ENCODE peak calls at places on chromosomes 11 and 22, in ten cellular contexts. One of them, this sample, is unnamed.

GRCh38 chr11:117818036-117818858 is 6.3 kb downstream of the FXYD2 start:
- DNase-seq in sigmoid colon: no peak
- DNase-seq in esophagus muscularis mucosa: no peak
- DNase-seq in GM12878: no peak
- DNase-seq in suprapubic skin: no peak
- DNase-seq in K562: peak; percentile 20
- DNase-seq in H1: no peak
- DNase-seq in transverse colon: no peak
- DNase-seq in stomach: no peak
- DNase-seq in SK-N-SH: no peak
- DNase-seq in this sample: no peak

GRCh38 chr11:59186130-59186594 is 14.2 kb downstream of the DTX4 start:
- DNase-seq in esophagus muscularis mucosa: no peak
- DNase-seq in suprapubic skin: no peak
- DNase-seq in sigmoid colon: no peak
- DNase-seq in GM12878: no peak
- DNase-seq in K562: peak; percentile 83
- DNase-seq in stomach: peak; percentile 73
- DNase-seq in transverse colon: peak; percentile 90
- DNase-seq in SK-N-SH: peak; percentile 68
- DNase-seq in H1: peak; percentile 82
- DNase-seq in this sample: no peak

GRCh38 chr11:116166788-116167465 is 605.9 kb downstream of the BUD13 start:
- DNase-seq in sigmoid colon: no peak
- DNase-seq in suprapubic skin: no peak
- DNase-seq in transverse colon: no peak
- DNase-seq in K562: no peak
- DNase-seq in GM12878: no peak
- DNase-seq in H1: peak; percentile 23
- DNase-seq in esophagus muscularis mucosa: peak; percentile 79
- DNase-seq in stomach: no peak
- DNase-seq in SK-N-SH: no peak
- DNase-seq in this sample: no peak

GRCh38 chr22:35376728-35377472 is 4.0 kb upstream of the HMOX1 start:
- DNase-seq in GM12878: peak; percentile 87
- DNase-seq in H1: peak; percentile 87
- DNase-seq in transverse colon: peak; percentile 94
- DNase-seq in SK-N-SH: no peak
- DNase-seq in stomach: peak; percentile 91
- DNase-seq in esophagus muscularis mucosa: peak; percentile 99
- DNase-seq in K562: peak; percentile 85
- DNase-seq in sigmoid colon: peak; percentile 98
- DNase-seq in suprapubic skin: peak; percentile 97
- DNase-seq in this sample: peak; percentile 97

GRCh38 chr11:102935514-102935913 is 20.0 kb downstream of the MMP13 start:
- DNase-seq in stomach: no peak
- DNase-seq in sigmoid colon: no peak
- DNase-seq in GM12878: no peak
- DNase-seq in H1: no peak
- DNase-seq in transverse colon: no peak
- DNase-seq in K562: no peak
- DNase-seq in suprapubic skin: no peak
- DNase-seq in SK-N-SH: no peak
- DNase-seq in esophagus muscularis mucosa: no peak
- DNase-seq in this sample: no peak

GRCh38 chr11:57251491-57252104 is 14.5 kb upstream of the APLNR start:
- DNase-seq in SK-N-SH: no peak
- DNase-seq in sigmoid colon: no peak
- DNase-seq in GM12878: no peak
- DNase-seq in transverse colon: no peak
- DNase-seq in K562: peak; percentile 67
- DNase-seq in H1: no peak
- DNase-seq in esophagus muscularis mucosa: no peak
- DNase-seq in stomach: no peak
- DNase-seq in suprapubic skin: no peak
- DNase-seq in this sample: no peak

GRCh38 chr22:45731041-45731797 is 59.6 kb downstream of the ATXN10 start:
- DNase-seq in esophagus muscularis mucosa: no peak
- DNase-seq in suprapubic skin: no peak
- DNase-seq in SK-N-SH: no peak
- DNase-seq in sigmoid colon: no peak
- DNase-seq in H1: no peak
- DNase-seq in stomach: no peak
- DNase-seq in GM12878: no peak
- DNase-seq in transverse colon: peak; percentile 16
- DNase-seq in K562: no peak
- DNase-seq in this sample: no peak

GRCh38 chr22:42560781-42561180 is 7.0 kb downstream of the SERHL2 start:
- DNase-seq in sigmoid colon: no peak
- DNase-seq in K562: peak; percentile 58
- DNase-seq in esophagus muscularis mucosa: no peak
- DNase-seq in stomach: no peak
- DNase-seq in transverse colon: no peak
- DNase-seq in H1: no peak
- DNase-seq in suprapubic skin: no peak
- DNase-seq in GM12878: no peak
- DNase-seq in SK-N-SH: peak; percentile 59
- DNase-seq in this sample: no peak

GRCh38 chr11:63405114-63405513 is 35.5 kb downstream of the SLC22A9 start:
- DNase-seq in transverse colon: no peak
- DNase-seq in suprapubic skin: no peak
- DNase-seq in sigmoid colon: no peak
- DNase-seq in K562: no peak
- DNase-seq in SK-N-SH: no peak
- DNase-seq in esophagus muscularis mucosa: no peak
- DNase-seq in H1: no peak
- DNase-seq in stomach: no peak
- DNase-seq in GM12878: no peak
- DNase-seq in this sample: no peak

GRCh38 chr22:38346506-38346905 is 29.3 kb upstream of the CSNK1E start:
- DNase-seq in SK-N-SH: no peak
- DNase-seq in GM12878: no peak
- DNase-seq in esophagus muscularis mucosa: peak; percentile 88
- DNase-seq in suprapubic skin: peak; percentile 50
- DNase-seq in K562: no peak
- DNase-seq in stomach: peak; percentile 13
- DNase-seq in H1: peak; percentile 45
- DNase-seq in sigmoid colon: peak; percentile 42
- DNase-seq in transverse colon: no peak
- DNase-seq in this sample: peak; percentile 51

GRCh38 chr11:70327717-70328116 is 57.2 kb downstream of the PPFIA1 start:
- DNase-seq in suprapubic skin: no peak
- DNase-seq in K562: no peak
- DNase-seq in sigmoid colon: no peak
- DNase-seq in stomach: no peak
- DNase-seq in transverse colon: no peak
- DNase-seq in SK-N-SH: no peak
- DNase-seq in H1: no peak
- DNase-seq in GM12878: peak; percentile 30
- DNase-seq in esophagus muscularis mucosa: no peak
- DNase-seq in this sample: no peak

GRCh38 chr11:99352642-99353041 is 331.9 kb downstream of the CNTN5 start:
- DNase-seq in H1: no peak
- DNase-seq in stomach: no peak
- DNase-seq in sigmoid colon: no peak
- DNase-seq in suprapubic skin: no peak
- DNase-seq in transverse colon: no peak
- DNase-seq in esophagus muscularis mucosa: no peak
- DNase-seq in GM12878: no peak
- DNase-seq in SK-N-SH: no peak
- DNase-seq in K562: no peak
- DNase-seq in this sample: no peak

GRCh38 chr11:118612378-118612777 is 5.0 kb downstream of the PHLDB1 start:
- DNase-seq in transverse colon: no peak
- DNase-seq in H1: no peak
- DNase-seq in SK-N-SH: no peak
- DNase-seq in sigmoid colon: peak; percentile 66
- DNase-seq in stomach: no peak
- DNase-seq in esophagus muscularis mucosa: no peak
- DNase-seq in suprapubic skin: peak; percentile 60
- DNase-seq in GM12878: no peak
- DNase-seq in K562: no peak
- DNase-seq in this sample: peak; percentile 48

GRCh38 chr22:35564975-35565867 is 24.6 kb downstream of the RASD2 start:
- DNase-seq in suprapubic skin: no peak
- DNase-seq in K562: no peak
- DNase-seq in transverse colon: no peak
- DNase-seq in H1: no peak
- DNase-seq in GM12878: no peak
- DNase-seq in SK-N-SH: no peak
- DNase-seq in esophagus muscularis mucosa: no peak
- DNase-seq in sigmoid colon: no peak
- DNase-seq in stomach: no peak
- DNase-seq in this sample: no peak

GRCh38 chr22:46462726-46463371 is 74.6 kb downstream of the CELSR1 start:
- DNase-seq in SK-N-SH: no peak
- DNase-seq in esophagus muscularis mucosa: no peak
- DNase-seq in GM12878: no peak
- DNase-seq in stomach: no peak
- DNase-seq in suprapubic skin: no peak
- DNase-seq in sigmoid colon: no peak
- DNase-seq in H1: no peak
- DNase-seq in K562: peak; percentile 20
- DNase-seq in transverse colon: no peak
- DNase-seq in this sample: no peak

GRCh38 chr11:34905666-34906065 is 10.5 kb downstream of the APIP start:
- DNase-seq in GM12878: no peak
- DNase-seq in esophagus muscularis mucosa: no peak
- DNase-seq in suprapubic skin: no peak
- DNase-seq in H1: no peak
- DNase-seq in sigmoid colon: no peak
- DNase-seq in K562: no peak
- DNase-seq in SK-N-SH: no peak
- DNase-seq in stomach: no peak
- DNase-seq in transverse colon: no peak
- DNase-seq in this sample: no peak

GRCh38 chr22:48690583-48691317 is 1136.9 kb downstream of the BRD1 start:
- DNase-seq in GM12878: no peak
- DNase-seq in SK-N-SH: no peak
- DNase-seq in suprapubic skin: no peak
- DNase-seq in esophagus muscularis mucosa: no peak
- DNase-seq in transverse colon: no peak
- DNase-seq in stomach: no peak
- DNase-seq in sigmoid colon: no peak
- DNase-seq in K562: no peak
- DNase-seq in H1: no peak
- DNase-seq in this sample: peak; percentile 73

GRCh38 chr11:1983601-1983961 is 14.1 kb downstream of the H19 start:
- DNase-seq in SK-N-SH: no peak
- DNase-seq in stomach: no peak
- DNase-seq in H1: peak; percentile 33
- DNase-seq in suprapubic skin: peak; percentile 34
- DNase-seq in esophagus muscularis mucosa: no peak
- DNase-seq in GM12878: no peak
- DNase-seq in transverse colon: no peak
- DNase-seq in K562: no peak
- DNase-seq in sigmoid colon: peak; percentile 19
- DNase-seq in this sample: peak; percentile 27

GRCh38 chr11:5004429-5005274 is 10.0 kb downstream of the OR51L1 start:
- DNase-seq in H1: peak; percentile 70
- DNase-seq in transverse colon: peak; percentile 46
- DNase-seq in K562: peak; percentile 31
- DNase-seq in suprapubic skin: no peak
- DNase-seq in SK-N-SH: peak; percentile 5
- DNase-seq in GM12878: no peak
- DNase-seq in sigmoid colon: no peak
- DNase-seq in esophagus muscularis mucosa: no peak
- DNase-seq in stomach: peak; percentile 72
- DNase-seq in this sample: no peak

GRCh38 chr22:29719894-29720645 is at the start of gene CABP7:
- DNase-seq in esophagus muscularis mucosa: no peak
- DNase-seq in SK-N-SH: peak; percentile 79
- DNase-seq in suprapubic skin: no peak
- DNase-seq in stomach: no peak
- DNase-seq in K562: no peak
- DNase-seq in GM12878: no peak
- DNase-seq in transverse colon: no peak
- DNase-seq in H1: no peak
- DNase-seq in sigmoid colon: no peak
- DNase-seq in this sample: no peak
- H3K27ac ChIP-seq in esophagus muscularis mucosa: no peak within 1 kb of the TSS
- H3K27ac ChIP-seq in SK-N-SH: peak within 1 kb of the TSS; percentile 60
- H3K27ac ChIP-seq in suprapubic skin: no peak within 1 kb of the TSS
- H3K27ac ChIP-seq in stomach: no peak within 1 kb of the TSS
- H3K27ac ChIP-seq in K562: no peak within 1 kb of the TSS
- H3K27ac ChIP-seq in GM12878: no peak within 1 kb of the TSS
- H3K27ac ChIP-seq in transverse colon: no peak within 1 kb of the TSS
- H3K27ac ChIP-seq in H1: no peak within 1 kb of the TSS
- H3K27ac ChIP-seq in sigmoid colon: no peak within 1 kb of the TSS
- H3K27ac ChIP-seq in this sample: no peak within 1 kb of the TSS

GRCh38 chr11:22342599-22343138 is 4.5 kb downstream of the SLC17A6 start:
- DNase-seq in SK-N-SH: no peak
- DNase-seq in esophagus muscularis mucosa: no peak
- DNase-seq in stomach: no peak
- DNase-seq in GM12878: no peak
- DNase-seq in suprapubic skin: no peak
- DNase-seq in sigmoid colon: no peak
- DNase-seq in H1: no peak
- DNase-seq in transverse colon: no peak
- DNase-seq in K562: no peak
- DNase-seq in this sample: no peak
- TF ChIP-seq POLR2AphosphoS5 in SK-N-SH: no peak
- TF ChIP-seq POLR2AphosphoS5 in esophagus muscularis mucosa: no peak
- TF ChIP-seq POLR2AphosphoS5 in stomach: no peak
- TF ChIP-seq POLR2AphosphoS5 in GM12878: no peak
- TF ChIP-seq POLR2AphosphoS5 in suprapubic skin: no peak
- TF ChIP-seq POLR2AphosphoS5 in sigmoid colon: no peak
- TF ChIP-seq POLR2AphosphoS5 in H1: no peak
- TF ChIP-seq POLR2AphosphoS5 in transverse colon: no peak
- TF ChIP-seq POLR2AphosphoS5 in K562: no peak
- TF ChIP-seq POLR2AphosphoS5 in this sample: no peak

GRCh38 chr11:12691473-12691872 is 17.3 kb downstream of the TEAD1 start:
- DNase-seq in transverse colon: no peak
- DNase-seq in K562: peak; percentile 45
- DNase-seq in suprapubic skin: no peak
- DNase-seq in stomach: no peak
- DNase-seq in sigmoid colon: no peak
- DNase-seq in SK-N-SH: peak; percentile 31
- DNase-seq in GM12878: no peak
- DNase-seq in H1: no peak
- DNase-seq in esophagus muscularis mucosa: no peak
- DNase-seq in this sample: no peak
- TF ChIP-seq EP300 in transverse colon: no peak
- TF ChIP-seq EP300 in K562: no peak
- TF ChIP-seq EP300 in suprapubic skin: no peak
- TF ChIP-seq EP300 in stomach: no peak
- TF ChIP-seq EP300 in sigmoid colon: no peak
- TF ChIP-seq EP300 in SK-N-SH: no peak
- TF ChIP-seq EP300 in GM12878: no peak
- TF ChIP-seq EP300 in H1: no peak
- TF ChIP-seq EP300 in esophagus muscularis mucosa: no peak
- TF ChIP-seq EP300 in this sample: no peak

DNA sequence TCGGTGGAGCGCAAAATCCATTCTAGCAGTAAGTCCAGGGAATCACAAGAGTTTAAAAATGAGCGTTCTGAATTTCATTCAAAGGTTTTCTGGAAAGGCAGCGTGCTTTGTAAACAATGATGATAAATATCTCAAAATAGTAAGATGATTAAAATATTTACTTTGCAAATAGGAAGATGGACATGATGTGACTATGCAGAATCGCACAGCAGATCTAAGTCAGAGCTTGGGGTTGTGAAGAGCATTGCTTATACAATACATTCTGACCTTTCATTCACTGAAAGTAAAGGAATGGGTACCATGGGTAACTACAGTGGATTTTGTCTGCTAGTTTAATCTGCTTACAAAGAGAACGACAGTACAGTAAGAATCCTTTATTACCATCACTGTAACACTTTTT is 77.5 kb downstream of the PPP6R3 start:
- DNase-seq in transverse colon: no peak
- DNase-seq in SK-N-SH: no peak
- DNase-seq in GM12878: no peak
- DNase-seq in stomach: no peak
- DNase-seq in K562: no peak
- DNase-seq in H1: no peak
- DNase-seq in sigmoid colon: no peak
- DNase-seq in suprapubic skin: no peak
- DNase-seq in esophagus muscularis mucosa: no peak
- DNase-seq in this sample: no peak
- H3K27ac ChIP-seq in transverse colon: no peak overlapping the region
- H3K27ac ChIP-seq in SK-N-SH: no peak overlapping the region
- H3K27ac ChIP-seq in GM12878: no peak overlapping the region
- H3K27ac ChIP-seq in stomach: no peak overlapping the region
- H3K27ac ChIP-seq in K562: no peak overlapping the region
- H3K27ac ChIP-seq in H1: no peak overlapping the region
- H3K27ac ChIP-seq in sigmoid colon: no peak overlapping the region
- H3K27ac ChIP-seq in suprapubic skin: no peak overlapping the region
- H3K27ac ChIP-seq in esophagus muscularis mucosa: no peak overlapping the region
- H3K27ac ChIP-seq in this sample: no peak overlapping the region